ENCODE peak calls at places on chromosomes 7 and 10, in eight cellular contexts. One of them, this sample, is unnamed.

GRCh38 chr7:138358850-138359341 is 101.2 kb upstream of the TRIM24 start:
- DNase-seq in ascending aorta: no peak
- DNase-seq in HepG2: no peak
- DNase-seq in cardiac muscle cell: no peak
- DNase-seq in mesendoderm: peak
- DNase-seq in heart left ventricle: no peak
- DNase-seq in body of pancreas: no peak
- DNase-seq in small intestine: no peak
- DNase-seq in this sample: no peak

GRCh38 chr7:158763454-158764033 is 58.9 kb upstream of the NCAPG2 start:
- DNase-seq in ascending aorta: no peak
- DNase-seq in HepG2: no peak
- DNase-seq in cardiac muscle cell: no peak
- DNase-seq in mesendoderm: no peak
- DNase-seq in heart left ventricle: peak
- DNase-seq in body of pancreas: no peak
- DNase-seq in small intestine: no peak
- DNase-seq in this sample: no peak

GRCh38 chr7:133883591-133883990 is 243.5 kb upstream of the LRGUK start:
- DNase-seq in ascending aorta: no peak
- DNase-seq in HepG2: no peak
- DNase-seq in cardiac muscle cell: no peak
- DNase-seq in mesendoderm: no peak
- DNase-seq in heart left ventricle: no peak
- DNase-seq in body of pancreas: no peak
- DNase-seq in small intestine: no peak
- DNase-seq in this sample: no peak

GRCh38 chr7:9250876-9251275 is 817.5 kb downstream of the NXPH1 start:
- DNase-seq in ascending aorta: no peak
- DNase-seq in HepG2: no peak
- DNase-seq in cardiac muscle cell: no peak
- DNase-seq in mesendoderm: peak
- DNase-seq in heart left ventricle: no peak
- DNase-seq in body of pancreas: no peak
- DNase-seq in small intestine: no peak
- DNase-seq in this sample: no peak

GRCh38 chr7:27096756-27097514 is 1.1 kb upstream of the HOXA1 start:
- DNase-seq in ascending aorta: no peak
- DNase-seq in HepG2: no peak
- DNase-seq in cardiac muscle cell: no peak
- DNase-seq in mesendoderm: no peak
- DNase-seq in heart left ventricle: no peak
- DNase-seq in body of pancreas: no peak
- DNase-seq in small intestine: no peak
- DNase-seq in this sample: no peak

GRCh38 chr7:117741962-117742361 is 131.3 kb downstream of the CTTNBP2 start:
- DNase-seq in ascending aorta: no peak
- DNase-seq in HepG2: no peak
- DNase-seq in cardiac muscle cell: no peak
- DNase-seq in mesendoderm: no peak
- DNase-seq in heart left ventricle: no peak
- DNase-seq in body of pancreas: no peak
- DNase-seq in small intestine: no peak
- DNase-seq in this sample: no peak

GRCh38 chr7:94449151-94449725 is 54.5 kb downstream of the COL1A2 start:
- DNase-seq in ascending aorta: no peak
- DNase-seq in HepG2: peak
- DNase-seq in cardiac muscle cell: peak
- DNase-seq in mesendoderm: peak
- DNase-seq in heart left ventricle: no peak
- DNase-seq in body of pancreas: no peak
- DNase-seq in small intestine: peak
- DNase-seq in this sample: peak

GRCh38 chr10:89705466-89705865 is 4.1 kb downstream of the KIF20B start:
- DNase-seq in ascending aorta: no peak
- DNase-seq in HepG2: no peak
- DNase-seq in cardiac muscle cell: no peak
- DNase-seq in mesendoderm: no peak
- DNase-seq in heart left ventricle: no peak
- DNase-seq in body of pancreas: no peak
- DNase-seq in small intestine: no peak
- DNase-seq in this sample: no peak

GRCh38 chr10:106655165-106655564 is 509.3 kb downstream of the SORCS1 start:
- DNase-seq in ascending aorta: no peak
- DNase-seq in HepG2: no peak
- DNase-seq in cardiac muscle cell: no peak
- DNase-seq in mesendoderm: no peak
- DNase-seq in heart left ventricle: no peak
- DNase-seq in body of pancreas: no peak
- DNase-seq in small intestine: no peak
- DNase-seq in this sample: no peak

GRCh38 chr10:15453462-15453861 is 82.4 kb upstream of the FAM171A1 start:
- DNase-seq in ascending aorta: no peak
- DNase-seq in HepG2: no peak
- DNase-seq in cardiac muscle cell: no peak
- DNase-seq in mesendoderm: no peak
- DNase-seq in heart left ventricle: no peak
- DNase-seq in body of pancreas: no peak
- DNase-seq in small intestine: no peak
- DNase-seq in this sample: no peak
- H3K4me3 ChIP-seq in ascending aorta: no peak
- H3K4me3 ChIP-seq in HepG2: no peak
- H3K4me3 ChIP-seq in cardiac muscle cell: no peak
- H3K4me3 ChIP-seq in mesendoderm: no peak
- H3K4me3 ChIP-seq in heart left ventricle: no peak
- H3K4me3 ChIP-seq in body of pancreas: no peak
- H3K4me3 ChIP-seq in small intestine: no peak
- H3K4me3 ChIP-seq in this sample: no peak

GRCh38 chr7:12638851-12639467 is 48.5 kb upstream of the ARL4A start:
- DNase-seq in ascending aorta: no peak
- DNase-seq in HepG2: peak
- DNase-seq in cardiac muscle cell: peak
- DNase-seq in mesendoderm: peak
- DNase-seq in heart left ventricle: no peak
- DNase-seq in body of pancreas: no peak
- DNase-seq in small intestine: peak
- DNase-seq in this sample: no peak
- H3K4me3 ChIP-seq in ascending aorta: no peak
- H3K4me3 ChIP-seq in HepG2: no peak
- H3K4me3 ChIP-seq in cardiac muscle cell: no peak
- H3K4me3 ChIP-seq in mesendoderm: no peak
- H3K4me3 ChIP-seq in heart left ventricle: no peak
- H3K4me3 ChIP-seq in body of pancreas: no peak
- H3K4me3 ChIP-seq in small intestine: no peak
- H3K4me3 ChIP-seq in this sample: no peak

GRCh38 chr7:25727446-25727845 is 424.6 kb upstream of the NFE2L3 start:
- DNase-seq in ascending aorta: no peak
- DNase-seq in HepG2: no peak
- DNase-seq in cardiac muscle cell: no peak
- DNase-seq in mesendoderm: no peak
- DNase-seq in heart left ventricle: no peak
- DNase-seq in body of pancreas: no peak
- DNase-seq in small intestine: no peak
- DNase-seq in this sample: no peak

GRCh38 chr7:25727876-25728275 is 424.1 kb upstream of the NFE2L3 start:
- DNase-seq in ascending aorta: no peak
- DNase-seq in HepG2: no peak
- DNase-seq in cardiac muscle cell: no peak
- DNase-seq in mesendoderm: no peak
- DNase-seq in heart left ventricle: no peak
- DNase-seq in body of pancreas: no peak
- DNase-seq in small intestine: no peak
- DNase-seq in this sample: no peak

GRCh38 chr7:25726682-25727357 is 425.2 kb upstream of the NFE2L3 start:
- DNase-seq in ascending aorta: no peak
- DNase-seq in HepG2: no peak
- DNase-seq in cardiac muscle cell: no peak
- DNase-seq in mesendoderm: peak
- DNase-seq in heart left ventricle: no peak
- DNase-seq in body of pancreas: no peak
- DNase-seq in small intestine: no peak
- DNase-seq in this sample: no peak

GRCh38 chr7:25725483-25725882 is 426.5 kb upstream of the NFE2L3 start:
- DNase-seq in ascending aorta: no peak
- DNase-seq in HepG2: no peak
- DNase-seq in cardiac muscle cell: peak
- DNase-seq in mesendoderm: no peak
- DNase-seq in heart left ventricle: no peak
- DNase-seq in body of pancreas: no peak
- DNase-seq in small intestine: no peak
- DNase-seq in this sample: no peak

GRCh38 chr7:25726180-25726579 is 425.8 kb upstream of the NFE2L3 start:
- DNase-seq in ascending aorta: no peak
- DNase-seq in HepG2: no peak
- DNase-seq in cardiac muscle cell: no peak
- DNase-seq in mesendoderm: peak
- DNase-seq in heart left ventricle: no peak
- DNase-seq in body of pancreas: no peak
- DNase-seq in small intestine: no peak
- DNase-seq in this sample: no peak
- H3K4me3 ChIP-seq in ascending aorta: no peak
- H3K4me3 ChIP-seq in HepG2: no peak
- H3K4me3 ChIP-seq in cardiac muscle cell: no peak
- H3K4me3 ChIP-seq in mesendoderm: no peak
- H3K4me3 ChIP-seq in heart left ventricle: no peak
- H3K4me3 ChIP-seq in body of pancreas: no peak
- H3K4me3 ChIP-seq in small intestine: no peak
- H3K4me3 ChIP-seq in this sample: no peak

GRCh38 chr7:1027285-1028043 is 16.9 kb upstream of the GPR146 start:
- DNase-seq in ascending aorta: no peak
- DNase-seq in HepG2: no peak
- DNase-seq in cardiac muscle cell: peak
- DNase-seq in mesendoderm: peak
- DNase-seq in heart left ventricle: no peak
- DNase-seq in body of pancreas: peak
- DNase-seq in small intestine: no peak
- DNase-seq in this sample: no peak

GRCh38 chr7:1024876-1025746 is 19.2 kb upstream of the GPR146 start:
- DNase-seq in ascending aorta: no peak
- DNase-seq in HepG2: no peak
- DNase-seq in cardiac muscle cell: no peak
- DNase-seq in mesendoderm: no peak
- DNase-seq in heart left ventricle: no peak
- DNase-seq in body of pancreas: no peak
- DNase-seq in small intestine: no peak
- DNase-seq in this sample: no peak

GRCh38 chr7:1025747-1026581 is 18.4 kb upstream of the GPR146 start:
- DNase-seq in ascending aorta: no peak
- DNase-seq in HepG2: no peak
- DNase-seq in cardiac muscle cell: no peak
- DNase-seq in mesendoderm: no peak
- DNase-seq in heart left ventricle: no peak
- DNase-seq in body of pancreas: peak
- DNase-seq in small intestine: no peak
- DNase-seq in this sample: no peak

GRCh38 chr7:1028044-1028770 is 16.1 kb upstream of the GPR146 start:
- DNase-seq in ascending aorta: peak
- DNase-seq in HepG2: peak
- DNase-seq in cardiac muscle cell: peak
- DNase-seq in mesendoderm: peak
- DNase-seq in heart left ventricle: peak
- DNase-seq in body of pancreas: peak
- DNase-seq in small intestine: peak
- DNase-seq in this sample: peak

DNA sequence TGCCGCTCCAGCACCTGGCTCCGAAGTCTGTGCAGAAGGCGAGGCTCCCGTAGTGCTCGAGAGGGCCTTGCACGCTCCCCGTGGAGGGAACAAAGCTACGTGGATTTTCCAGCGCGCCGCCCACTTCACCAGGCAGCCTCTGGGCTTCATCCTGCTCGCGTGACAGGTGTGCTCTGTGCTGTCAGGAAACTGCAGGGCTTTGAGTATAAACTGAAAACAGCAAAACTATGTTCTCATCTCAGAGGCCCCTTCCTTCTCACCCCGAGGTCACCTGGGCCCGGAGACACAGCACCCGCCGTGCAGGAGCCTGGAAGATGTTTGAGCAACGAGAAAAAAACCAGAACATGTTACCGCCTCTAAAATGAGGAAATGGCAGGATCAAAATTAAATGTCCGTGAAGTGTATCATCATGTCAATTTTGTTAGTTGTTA is 17.6 kb upstream of the GPR146 start:
- DNase-seq in ascending aorta: no peak
- DNase-seq in HepG2: no peak
- DNase-seq in cardiac muscle cell: no peak
- DNase-seq in mesendoderm: no peak
- DNase-seq in heart left ventricle: no peak
- DNase-seq in body of pancreas: peak
- DNase-seq in small intestine: no peak
- DNase-seq in this sample: no peak
- H3K4me3 ChIP-seq in ascending aorta: no peak
- H3K4me3 ChIP-seq in HepG2: no peak
- H3K4me3 ChIP-seq in cardiac muscle cell: no peak
- H3K4me3 ChIP-seq in mesendoderm: no peak
- H3K4me3 ChIP-seq in heart left ventricle: peak
- H3K4me3 ChIP-seq in body of pancreas: no peak
- H3K4me3 ChIP-seq in small intestine: no peak
- H3K4me3 ChIP-seq in this sample: peak

GRCh38 chr7:100827330-100828226 is at the start of gene EPHB4:
- DNase-seq in ascending aorta: no peak
- DNase-seq in HepG2: peak
- DNase-seq in cardiac muscle cell: peak
- DNase-seq in mesendoderm: peak
- DNase-seq in heart left ventricle: peak
- DNase-seq in body of pancreas: peak
- DNase-seq in small intestine: peak
- DNase-seq in this sample: peak
- H3K4me3 ChIP-seq in ascending aorta: peak
- H3K4me3 ChIP-seq in HepG2: peak
- H3K4me3 ChIP-seq in cardiac muscle cell: peak
- H3K4me3 ChIP-seq in mesendoderm: peak
- H3K4me3 ChIP-seq in heart left ventricle: peak
- H3K4me3 ChIP-seq in body of pancreas: peak
- H3K4me3 ChIP-seq in small intestine: peak
- H3K4me3 ChIP-seq in this sample: peak

This sample was measured in skeletal muscle cell.